ENCODE peak calls at places on chromosome 1, in eight cellular contexts. G is C1 segment of cervical spinal cord; L is HEK293T; E is B cell; Z is skeletal muscle cell; Q is AG09309; A is CD8-positive, alpha-beta memory T cell; B is HFF-Myc. P is an unnamed sample.

GRCh38 chr1:61157420-61157987 is 75.1 kb downstream of the NFIA start:
- DNase-seq in G (no peak), E (no peak), L (no peak), Q (peak), A (no peak), Z (peak), B (peak), P (peak)

GRCh38 chr1:153770812-153771211 is 4.4 kb upstream of the SLC27A3 start:
- DNase-seq in A (no peak), B (no peak), Q (no peak), Z (no peak), E (no peak), L (no peak), G (no peak), P (no peak)

GRCh38 chr1:32291708-32292508 is at the start of gene HDAC1:
- DNase-seq in Z (peak), G (peak), Q (peak), L (peak), E (peak), A (peak), B (peak), P (peak)

GRCh38 chr1:30879126-30879786 is 29.3 kb downstream of the SDC3 start:
- DNase-seq in Q (no peak), Z (no peak), L (no peak), E (no peak), B (no peak), A (no peak), G (peak), P (no peak)

GRCh38 chr1:203153051-203153988 is 22.3 kb downstream of the MYBPH start:
- DNase-seq in Z (no peak), Q (no peak), B (no peak), A (no peak), G (peak), E (no peak), L (no peak), P (no peak)

GRCh38 chr1:180151508-180151907 is 3.2 kb upstream of the QSOX1 start:
- DNase-seq in Z (peak), G (no peak), L (no peak), Q (peak), B (peak), E (no peak), A (no peak), P (no peak)

GRCh38 chr1:32496127-32496526 is 31.3 kb downstream of the ZBTB8B start:
- DNase-seq in Q (no peak), L (no peak), G (no peak), A (no peak), Z (peak), B (no peak), E (no peak), P (no peak)

GRCh38 chr1:204139088-204139487 is 12.8 kb downstream of the ETNK2 start:
- DNase-seq in E (no peak), Q (no peak), Z (no peak), G (no peak), A (no peak), B (no peak), L (no peak), P (no peak)

GRCh38 chr1:228848406-228848805 is 113.1 kb downstream of the RHOU start:
- DNase-seq in B (no peak), Z (no peak), E (no peak), A (no peak), G (peak), L (no peak), Q (no peak), P (no peak)

GRCh38 chr1:9413877-9414213 is 121.2 kb downstream of the SPSB1 start:
- DNase-seq in G (peak), L (no peak), B (no peak), Z (no peak), Q (peak), A (no peak), E (no peak), P (no peak)

GRCh38 chr1:228198977-228199590 is 8.8 kb upstream of the OBSCN start:
- DNase-seq in E (no peak), Q (no peak), B (no peak), L (no peak), A (no peak), Z (no peak), G (no peak), P (no peak)

GRCh38 chr1:247370786-247371732 is 39.4 kb upstream of the ZNF496 start:
- DNase-seq in B (no peak), E (no peak), Q (no peak), Z (no peak), A (no peak), L (no peak), G (no peak), P (no peak)

GRCh38 chr1:62131093-62131725 is 63.4 kb upstream of the L1TD1 start:
- DNase-seq in L (peak), Q (peak), B (peak), G (no peak), Z (peak), A (no peak), E (peak), P (peak)

GRCh38 chr1:116916002-116916401 is 6.3 kb downstream of the PTGFRN start:
- DNase-seq in L (no peak), A (no peak), Z (no peak), E (no peak), Q (no peak), G (no peak), B (no peak), P (no peak)

GRCh38 chr1:29282135-29282923 is 46.0 kb downstream of the PTPRU start:
- DNase-seq in Q (no peak), B (no peak), G (no peak), Z (no peak), L (no peak), A (no peak), E (no peak), P (no peak)

GRCh38 chr1:203038891-203039608 is 12.8 kb downstream of the PPFIA4 start:
- DNase-seq in L (peak), Z (no peak), G (peak), Q (no peak), B (no peak), A (peak), E (peak), P (peak)

GRCh38 chr1:229207916-229208315 is 63.0 kb upstream of the RAB4A start:
- DNase-seq in Q (no peak), E (no peak), A (no peak), L (no peak), Z (no peak), G (no peak), B (no peak), P (no peak)

GRCh38 chr1:159964144-159964543 is 10.1 kb upstream of the SLAMF9 start:
- DNase-seq in Z (no peak), E (no peak), G (no peak), Q (no peak), A (no peak), B (no peak), L (no peak), P (no peak)

GRCh38 chr1:16145988-16146887 is 9.6 kb downstream of the EPHA2 start:
- DNase-seq in B (peak), A (no peak), Z (peak), L (peak), G (peak), Q (no peak), E (no peak), P (no peak)

GRCh38 chr1:190479028-190479427 is 1.4 kb upstream of the BRINP3 start:
- DNase-seq in L (no peak), Q (no peak), Z (no peak), B (no peak), G (no peak), E (no peak), A (no peak), P (no peak)

P was measured in HL-60.